ENCODE peak calls at places on chromosome 12, in six cellular contexts. L, Y, E, Q, W and F are unnamed samples.

GRCh38 chr12:69239286-69239921 is at the start of gene CPSF6:
- DNase-seq in W (peak; percentile 95), L (peak; percentile 89), E (peak; percentile 89), Y (peak; percentile 97), Q (peak; percentile 97), F (peak; percentile 98)

GRCh38 chr12:15600223-15600935 is 188.8 kb downstream of the EPS8 start:
- DNase-seq in E (no peak), Y (no peak), L (no peak), Q (no peak), W (no peak), F (no peak)

GRCh38 chr12:118874698-118875548 is 106.4 kb upstream of the SRRM4 start:
- DNase-seq in E (no peak), W (no peak), Q (no peak), Y (no peak), L (no peak), F (no peak)

GRCh38 chr12:68240079-68240478 is 13.3 kb downstream of the IL22 start:
- DNase-seq in L (no peak), E (no peak), W (no peak), Y (no peak), Q (no peak), F (peak; percentile 84)

GRCh38 chr12:47964102-47964723 is 817 bp downstream of the TMEM106C start:
- DNase-seq in E (peak; percentile 40), Q (no peak), W (no peak), L (no peak), Y (no peak), F (no peak)

GRCh38 chr12:32084753-32085152 is 21.9 kb upstream of the BICD1 start:
- DNase-seq in Q (no peak), E (no peak), W (no peak), L (no peak), Y (no peak), F (no peak)

GRCh38 chr12:29228474-29229157 is 79.5 kb downstream of the FAR2 start:
- DNase-seq in Q (no peak), W (no peak), Y (no peak), E (no peak), L (no peak), F (no peak)

GRCh38 chr12:106913456-106913855 is 42.3 kb upstream of the TMEM263 start:
- DNase-seq in Q (no peak), Y (no peak), E (peak; percentile 45), L (no peak), W (no peak), F (no peak)

GRCh38 chr12:93805736-93806141 is 128.6 kb downstream of the CRADD start:
- DNase-seq in E (no peak), L (no peak), Q (no peak), Y (no peak), W (no peak), F (no peak)

GRCh38 chr12:94290353-94290752 is 142.0 kb downstream of the PLXNC1 start:
- DNase-seq in L (no peak), Q (no peak), E (peak; percentile 2), Y (no peak), W (no peak), F (peak; percentile 20)

GRCh38 chr12:24496755-24497154 is 452.1 kb downstream of the BCAT1 start:
- DNase-seq in L (no peak), Q (no peak), E (no peak), W (no peak), Y (no peak), F (no peak)

GRCh38 chr12:124720019-124720686 is 143.5 kb downstream of the SCARB1 start:
- DNase-seq in L (no peak), W (no peak), Q (no peak), E (no peak), Y (no peak), F (peak; percentile 68)

GRCh38 chr12:38138225-38139221 is 178.1 kb upstream of the ALG10B start:
- DNase-seq in E (peak; percentile 58), W (peak; percentile 33), Q (peak; percentile 85), Y (peak; percentile 84), L (peak; percentile 15), F (peak; percentile 76)

GRCh38 chr12:109987615-109988014 is 8.6 kb downstream of the GIT2 start:
- DNase-seq in E (no peak), Q (no peak), W (no peak), L (no peak), Y (no peak), F (no peak)

GRCh38 chr12:9115731-9116689 is at the start of gene A2M:
- DNase-seq in E (no peak), L (no peak), Y (no peak), W (no peak), Q (no peak), F (no peak)

GRCh38 chr12:19915392-19916192 is 452.7 kb upstream of the PDE3A start:
- DNase-seq in W (no peak), E (peak; percentile 73), Q (no peak), Y (no peak), L (no peak), F (peak; percentile 33)

GRCh38 chr12:46830731-46831334 is 5.0 kb upstream of the SLC38A4 start:
- DNase-seq in L (no peak), Q (peak; percentile 57), E (no peak), Y (no peak), W (no peak), F (peak; percentile 40)

GRCh38 chr12:97404093-97404492 is 58.5 kb upstream of the RMST start:
- DNase-seq in L (no peak), Q (no peak), Y (no peak), W (no peak), E (peak; percentile 13), F (no peak)

GRCh38 chr12:117042171-117042809 is 56.9 kb downstream of the TESC start:
- DNase-seq in L (no peak), Q (no peak), W (no peak), Y (no peak), E (no peak), F (peak; percentile 44)

GRCh38 chr12:92717202-92717601 is 14.4 kb downstream of the PLEKHG7 start:
- DNase-seq in L (no peak), E (no peak), Y (no peak), W (no peak), Q (no peak), F (peak; percentile 41)

GRCh38 chr12:104426926-104427546 is 29.7 kb upstream of the CHST11 start:
- DNase-seq in L (no peak), Q (no peak), E (no peak), Y (no peak), W (no peak), F (peak; percentile 27)

GRCh38 chr12:119417440-119417839 is 82.9 kb downstream of the CCDC60 start:
- DNase-seq in E (no peak), Y (no peak), W (no peak), L (no peak), Q (no peak), F (no peak)

GRCh38 chr12:68113644-68114043 is 45.9 kb downstream of the IFNG start:
- DNase-seq in Y (no peak), W (no peak), L (no peak), Q (no peak), E (no peak), F (no peak)

GRCh38 chr12:49941556-49942511 is 8.7 kb upstream of the AQP2 start:
- DNase-seq in E (no peak), Q (no peak), L (no peak), Y (no peak), W (no peak), F (no peak)

GRCh38 chr12:45314770-45315169 is 98.9 kb downstream of the ANO6 start:
- DNase-seq in W (no peak), L (no peak), Q (no peak), Y (no peak), E (no peak), F (no peak)

GRCh38 chr12:50734409-50735263 is 29.3 kb upstream of the ATF1 start:
- DNase-seq in Q (no peak), E (peak; percentile 1), W (no peak), L (no peak), Y (no peak), F (peak; percentile 47)

GRCh38 chr12:50174971-50175715 is 8.0 kb upstream of the CERS5 start:
- DNase-seq in L (no peak), W (peak; percentile 17), E (peak; percentile 37), Y (no peak), Q (no peak), F (peak; percentile 32)

GRCh38 chr12:120115692-120116442 is 686 bp downstream of the RAB35 start:
- DNase-seq in L (no peak), Q (peak; percentile 70), W (no peak), E (no peak), Y (no peak), F (no peak)

GRCh38 chr12:117919479-117919878 is 49.3 kb downstream of the KSR2 start:
- DNase-seq in Y (no peak), Q (no peak), E (no peak), W (no peak), L (no peak), F (no peak)

GRCh38 chr12:1613860-1614259 is 15.2 kb upstream of the WNT5B start:
- DNase-seq in Q (no peak), W (no peak), E (no peak), Y (no peak), L (no peak), F (no peak)

GRCh38 chr12:76031081-76031413 is 529 bp downstream of the PHLDA1 start:
- DNase-seq in Y (no peak), W (no peak), L (no peak), Q (no peak), E (peak; percentile 55), F (no peak)

GRCh38 chr12:69511016-69511415 is 40.8 kb downstream of the FRS2 start:
- DNase-seq in W (no peak), Q (no peak), Y (no peak), L (no peak), E (no peak), F (no peak)

GRCh38 chr12:20403230-20403629 is 34.9 kb downstream of the PDE3A start:
- DNase-seq in Y (no peak), W (no peak), Q (no peak), L (no peak), E (no peak), F (no peak)

GRCh38 chr12:5200276-5201087 is 156.8 kb downstream of the KCNA5 start:
- DNase-seq in L (no peak), E (peak; percentile 55), W (no peak), Y (peak; percentile 57), Q (peak; percentile 60), F (peak; percentile 78)

GRCh38 chr12:125124320-125124966 is 59.2 kb downstream of the AACS start:
- DNase-seq in Q (no peak), W (no peak), L (no peak), Y (no peak), E (no peak), F (no peak)

GRCh38 chr12:14289596-14289995 is 75.9 kb upstream of the ATF7IP start:
- DNase-seq in E (no peak), Y (no peak), L (no peak), W (no peak), Q (no peak), F (no peak)